ENCODE peak calls at places on chromosomes 4 and X, in five cellular contexts. E, P, H, D and O are unnamed samples.

GRCh38 chr4:77229433-77229832 is 72.4 kb downstream of the CCNG2 start:
- DNase-seq in E (no peak), H (no peak), D (no peak), P (no peak), O (no peak)

GRCh38 chr4:8035371-8035780 is 95.7 kb upstream of the AFAP1 start:
- DNase-seq in E (no peak), H (peak; percentile 83), P (no peak), D (no peak), O (peak; percentile 52)

GRCh38 chr4:6608758-6609414 is 31.6 kb upstream of the MRFAP1 start:
- DNase-seq in H (no peak), P (no peak), D (no peak), E (no peak), O (no peak)

GRCh38 chr4:94332983-94333590 is 9.5 kb downstream of the HPGDS start:
- DNase-seq in P (no peak), H (no peak), E (no peak), D (no peak), O (peak; percentile 27)

GRCh38 chrX:50622751-50623150 is 152.1 kb upstream of the DGKK start:
- DNase-seq in E (no peak), P (no peak), D (no peak), H (no peak), O (no peak)

GRCh38 chrX:1587161-1587560 is 4.2 kb upstream of the AKAP17A start:
- DNase-seq in D (no peak), H (no peak), E (no peak), P (no peak), O (no peak)

GRCh38 chr4:188869581-188869980 is 730.3 kb downstream of the TRIML1 start:
- DNase-seq in D (no peak), E (no peak), P (no peak), H (no peak), O (no peak)

GRCh38 chrX:45807572-45808425 is 607.1 kb upstream of the DIPK2B start:
- DNase-seq in P (no peak), D (no peak), E (no peak), H (peak; percentile 73), O (peak; percentile 81)

GRCh38 chr4:158016511-158016910 is 156.3 kb downstream of the GASK1B start:
- DNase-seq in H (peak; percentile 21), D (no peak), P (no peak), E (no peak), O (no peak)

GRCh38 chrX:11929476-11929875 is 171.4 kb downstream of the MSL3 start:
- DNase-seq in P (no peak), D (no peak), E (no peak), H (peak; percentile 20), O (no peak)

GRCh38 chrX:123993904-123994635 is 32.6 kb downstream of the STAG2 start:
- DNase-seq in E (no peak), D (no peak), H (no peak), P (no peak), O (no peak)

GRCh38 chr4:10023050-10023419 is 1.7 kb upstream of the SLC2A9 start:
- DNase-seq in D (no peak), H (no peak), P (no peak), E (no peak), O (no peak)

GRCh38 chrX:13254076-13254785 is 65.6 kb downstream of the ATXN3L start:
- DNase-seq in D (no peak), E (peak; percentile 5), H (peak; percentile 83), P (no peak), O (peak; percentile 0)

GRCh38 chr4:69640289-69640688 is 847 bp upstream of the UGT2A2 start:
- DNase-seq in H (no peak), E (no peak), D (no peak), P (no peak), O (no peak)

GRCh38 chr4:99790796-99791617 is 25.6 kb upstream of the DAPP1 start:
- DNase-seq in H (peak; percentile 13), E (no peak), P (no peak), D (no peak), O (peak; percentile 31)